ENCODE peak calls at places on chromosomes 7 and 10, in four cellular contexts. Y is WTC11, D is H1, E is K562. H is an unnamed sample.

GRCh38 chr10:107496594-107496993 is 332.1 kb upstream of the SORCS1 start:
- DNase-seq in E (no peak), D (no peak), Y (no peak), H (no peak)

GRCh38 chr10:58806323-58806722 is 293.7 kb downstream of the BICC1 start:
- DNase-seq in D (no peak), E (no peak), Y (no peak), H (no peak)

GRCh38 chr7:89618269-89618668 is 536.0 kb upstream of the STEAP1 start:
- DNase-seq in Y (no peak), D (no peak), E (no peak), H (no peak)

GRCh38 chr10:102186128-102186527 is 33.9 kb downstream of the NOLC1 start:
- DNase-seq in Y (no peak), D (no peak), E (no peak), H (no peak)

GRCh38 chr10:88457680-88458079 is 125.4 kb downstream of the RNLS start:
- DNase-seq in D (no peak), Y (no peak), E (no peak), H (no peak)

GRCh38 chr10:72133517-72133916 is 45.2 kb upstream of the SPOCK2 start:
- DNase-seq in Y (no peak), E (no peak), D (no peak), H (no peak)

GRCh38 chr7:107846324-107846723 is 43.3 kb upstream of the SLC26A3 start:
- DNase-seq in Y (no peak), E (no peak), D (no peak), H (no peak)

GRCh38 chr10:70234668-70235447 is 1.6 kb upstream of the PPA1 start:
- DNase-seq in D (no peak), Y (no peak), E (no peak), H (no peak)

GRCh38 chr7:12572941-12573340 is 2.4 kb downstream of the SCIN start:
- DNase-seq in Y (no peak), D (no peak), E (no peak), H (no peak)

GRCh38 chr10:93074137-93074596 is 474 bp downstream of the CYP26A1 start:
- DNase-seq in Y (peak; percentile 65), E (peak; percentile 33), D (no peak), H (peak; percentile 71)

GRCh38 chr7:16940777-16941176 is 59.0 kb upstream of the AGR3 start:
- DNase-seq in Y (no peak), E (no peak), D (no peak), H (no peak)

GRCh38 chr7:80136276-80137045 is 1.8 kb downstream of the GNAI1 start:
- DNase-seq in Y (no peak), D (no peak), E (no peak), H (no peak)

GRCh38 chr10:50554381-50554994 is 69.3 kb downstream of the SGMS1 start:
- DNase-seq in E (no peak), Y (peak; percentile 29), D (no peak), H (no peak)

GRCh38 chr10:6083523-6084475 is 5.0 kb upstream of the RBM17 start:
- DNase-seq in D (no peak), Y (no peak), E (no peak), H (no peak)

GRCh38 chr7:120941064-120941463 is 9.5 kb upstream of the ING3 start:
- DNase-seq in E (no peak), Y (no peak), D (no peak), H (no peak)

GRCh38 chr10:124686707-124687376 is 57.3 kb downstream of the FAM53B start:
- DNase-seq in D (no peak), Y (no peak), E (no peak), H (no peak)

GRCh38 chr7:150368884-150369739 is 490 bp downstream of the REPIN1 start:
- DNase-seq in Y (peak; percentile 83), D (peak; percentile 86), E (peak; percentile 46), H (peak; percentile 93)

GRCh38 chr7:26399309-26399610 is 107.6 kb downstream of the SNX10 start:
- DNase-seq in E (no peak), D (no peak), Y (peak; percentile 22), H (peak; percentile 83)
- TF ChIP-seq TEAD4 in E (no peak), D (no peak), Y (no peak), H (no peak)

GRCh38 chr10:122468220-122468922 is 7.0 kb downstream of the HTRA1 start:
- DNase-seq in Y (no peak), D (no peak), E (no peak), H (no peak)

GRCh38 chr10:122468923-122469781 is 7.8 kb downstream of the HTRA1 start:
- DNase-seq in Y (no peak), D (no peak), E (no peak), H (no peak)

GRCh38 chr10:122471531-122472177 is 10.3 kb downstream of the HTRA1 start:
- DNase-seq in E (no peak), Y (no peak), D (no peak), H (no peak)

GRCh38 chr10:122466866-122467470 is 5.6 kb downstream of the HTRA1 start:
- DNase-seq in Y (no peak), E (no peak), D (no peak), H (no peak)

DNA sequence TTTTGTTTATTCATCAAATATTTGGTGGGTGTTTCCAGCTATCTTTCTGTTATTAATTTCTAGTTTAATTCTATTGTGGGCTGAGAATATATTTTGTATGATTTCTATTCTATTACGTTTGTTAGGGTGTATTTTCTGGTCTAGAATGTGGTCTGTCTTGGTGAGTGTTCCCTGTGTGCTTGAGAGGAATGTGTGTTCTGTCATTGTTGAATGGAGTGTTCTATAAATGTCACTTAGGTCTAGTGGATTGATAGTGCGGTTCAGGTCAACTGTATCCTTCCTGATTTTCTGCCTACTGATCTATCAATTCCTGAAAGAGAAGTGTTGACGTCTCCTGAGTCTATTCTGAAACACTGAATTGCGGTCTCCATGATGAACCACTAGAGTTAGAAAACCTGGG is 8.5 kb downstream of the HTRA1 start:
- DNase-seq in Y (no peak), E (no peak), D (no peak), H (no peak)
- TF ChIP-seq TEAD4 in Y (no peak), E (no peak), D (no peak), H (no peak)

GRCh38 chr7:159092701-159093121 is 52.0 kb downstream of the VIPR2 start:
- DNase-seq in Y (no peak), D (peak; percentile 33), E (no peak), H (no peak)

GRCh38 chr7:159094030-159094740 is 50.5 kb downstream of the VIPR2 start:
- DNase-seq in E (no peak), Y (no peak), D (peak; percentile 30), H (no peak)

GRCh38 chr7:159094919-159095915 is 49.5 kb downstream of the VIPR2 start:
- DNase-seq in D (no peak), Y (no peak), E (no peak), H (no peak)

GRCh38 chr7:159091480-159092475 is 52.9 kb downstream of the VIPR2 start:
- DNase-seq in D (peak; percentile 40), E (no peak), Y (no peak), H (no peak)

DNA sequence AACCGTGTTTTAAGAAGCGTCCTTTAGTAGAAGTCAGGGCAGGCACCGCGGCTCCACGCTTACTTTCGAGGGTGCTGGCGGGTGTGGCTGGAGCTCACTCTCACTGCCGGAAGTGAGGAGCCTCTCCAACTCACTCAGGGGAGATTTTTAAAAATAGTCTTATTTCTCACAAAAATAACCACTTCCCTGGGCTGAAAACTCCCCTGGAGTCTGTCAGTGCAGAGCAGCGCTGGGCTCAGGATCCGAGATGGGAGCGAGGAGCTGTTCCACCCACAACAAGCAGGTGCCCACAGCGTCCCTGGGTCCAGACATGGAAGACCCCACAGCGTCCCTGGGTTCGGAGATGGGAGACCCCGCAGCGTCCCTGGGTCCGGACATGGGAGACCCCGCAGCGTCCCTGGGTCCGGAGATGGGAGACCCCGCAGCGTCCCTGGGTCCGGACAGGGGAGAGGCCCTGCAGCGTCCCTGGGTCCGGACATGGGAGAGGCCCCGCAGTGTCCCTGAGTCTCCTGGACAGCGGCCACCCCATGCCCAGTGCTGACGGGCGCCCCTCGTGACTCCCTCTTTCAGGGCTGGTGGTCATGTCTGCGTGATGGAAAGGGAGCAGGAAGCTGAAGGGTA is 51.2 kb downstream of the VIPR2 start:
- DNase-seq in D (peak; percentile 38), E (no peak), Y (no peak), H (no peak)
- TF ChIP-seq TEAD4 in D (no peak), E (no peak), Y (no peak), H (no peak)

GRCh38 chr10:114544045-114544659 is 113.9 kb downstream of the ABLIM1 start:
- DNase-seq in Y (no peak), E (no peak), D (no peak), H (no peak)
- TF ChIP-seq TEAD4 in Y (no peak), E (no peak), D (no peak), H (no peak)

GRCh38 chr7:134938141-134938540 is 48.2 kb upstream of the AGBL3 start:
- DNase-seq in D (no peak), E (no peak), Y (no peak), H (no peak)

GRCh38 chr7:134933460-134934068 is 52.7 kb upstream of the AGBL3 start:
- DNase-seq in D (no peak), Y (no peak), E (no peak), H (no peak)

GRCh38 chr7:134936893-134937520 is 49.3 kb upstream of the AGBL3 start:
- DNase-seq in E (no peak), Y (no peak), D (no peak), H (no peak)

GRCh38 chr7:134932707-134933370 is 53.5 kb upstream of the AGBL3 start:
- DNase-seq in Y (no peak), D (no peak), E (no peak), H (no peak)

GRCh38 chr7:134935701-134936100 is 50.6 kb upstream of the AGBL3 start:
- DNase-seq in E (no peak), Y (no peak), D (no peak), H (no peak)
- TF ChIP-seq TEAD4 in E (no peak), Y (no peak), D (no peak), H (no peak)

DNA sequence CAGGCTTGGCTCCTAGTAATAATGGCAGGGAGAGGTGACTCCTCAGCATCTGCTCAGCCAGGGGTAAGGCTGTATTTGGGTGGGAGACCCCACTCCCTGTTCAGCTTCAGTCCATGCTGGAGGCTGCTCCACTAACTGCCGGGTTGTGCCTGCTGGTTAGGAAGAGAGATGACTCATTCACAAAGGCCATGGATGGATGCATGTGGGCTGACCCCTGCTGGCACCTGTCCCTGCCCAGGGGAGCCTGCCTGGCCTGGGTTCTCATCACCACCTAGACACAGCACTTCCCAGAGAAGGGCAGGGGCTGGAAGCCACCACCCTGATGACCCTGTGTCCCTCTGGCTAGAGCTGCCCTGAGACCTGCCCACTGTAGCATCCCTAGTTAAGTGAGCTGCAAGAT is 59.0 kb downstream of the VSTM4 start:
- DNase-seq in E (no peak), D (no peak), Y (no peak), H (no peak)
- TF ChIP-seq TEAD4 in E (no peak), D (no peak), Y (no peak), H (no peak)

H was measured in SK-N-SH.